ENCODE peak calls at places on chromosomes 4 and X, in seven cellular contexts. S is Karpas-422, Q is cardiac muscle cell, C is transverse colon, D is lower lobe of right lung, I is IMR-90, L is fibroblast of lung. A is an unnamed sample.
A peak's percentile ranks its signal among the peaks of the same experiment; 100 is the strongest.

GRCh38 chr4:54155936-54156335 is 56.0 kb downstream of the GSX2 start:
- DNase-seq in S (no peak), Q (no peak), C (no peak), D (no peak), I (no peak), L (no peak), A (no peak)

GRCh38 chr4:100581337-100581736 is 63.5 kb upstream of the EMCN start:
- DNase-seq in S (no peak), Q (no peak), C (no peak), D (no peak), I (no peak), L (no peak), A (no peak)

GRCh38 chr4:151434183-151434860 is 25.3 kb downstream of the FHIP1A start:
- DNase-seq in S (no peak), Q (no peak), C (no peak), D (no peak), I (peak; percentile 19), L (peak; percentile 84), A (no peak)

GRCh38 chr4:168449740-168450442 is 30.4 kb downstream of the DDX60L start:
- DNase-seq in S (no peak), Q (no peak), C (no peak), D (no peak), I (peak; percentile 83), L (peak; percentile 81), A (no peak)

GRCh38 chr4:101277661-101278060 is 69.7 kb downstream of the PPP3CA start:
- DNase-seq in S (no peak), Q (no peak), C (no peak), D (no peak), I (peak; percentile 81), L (peak; percentile 86), A (no peak)

GRCh38 chr4:176302283-176303275 is 17.2 kb upstream of the SPCS3 start:
- DNase-seq in S (no peak), Q (no peak), C (no peak), D (no peak), I (peak; percentile 90), L (peak; percentile 91), A (no peak)

GRCh38 chr4:13347517-13348125 is 136.5 kb downstream of the RAB28 start:
- DNase-seq in S (no peak), Q (no peak), C (no peak), D (no peak), I (peak; percentile 68), L (peak; percentile 68), A (no peak)

GRCh38 chr4:54066088-54066415 is 1.6 kb upstream of the CHIC2 start:
- DNase-seq in S (no peak), Q (no peak), C (no peak), D (no peak), I (no peak), L (no peak), A (no peak)

GRCh38 chr4:101527186-101527585 is 179.9 kb upstream of the PPP3CA start:
- DNase-seq in S (no peak), Q (no peak), C (no peak), D (no peak), I (no peak), L (peak; percentile 14), A (peak; percentile 80)

GRCh38 chr4:63296773-63297172 is 1112.5 kb downstream of the TECRL start:
- DNase-seq in S (no peak), Q (peak; percentile 48), C (no peak), D (no peak), I (no peak), L (no peak), A (no peak)

GRCh38 chrX:15781964-15782711 is 8.1 kb upstream of the ZRSR2 start:
- DNase-seq in S (peak; percentile 50), Q (no peak), C (peak; percentile 13), D (no peak), I (no peak), L (no peak), A (peak; percentile 27)

GRCh38 chrX:41066391-41066790 is 18.9 kb upstream of the USP9X start:
- DNase-seq in S (no peak), Q (no peak), C (no peak), D (no peak), I (no peak), L (no peak), A (no peak)

GRCh38 chrX:8233091-8233490 is 62.0 kb upstream of the VCX2 start:
- DNase-seq in S (no peak), Q (no peak), C (no peak), D (no peak), I (no peak), L (peak; percentile 69), A (no peak)

GRCh38 chr4:17128268-17128667 is 229.8 kb upstream of the LDB2 start:
- DNase-seq in S (no peak), Q (no peak), C (no peak), D (no peak), I (peak; percentile 44), L (peak; percentile 75), A (no peak)

GRCh38 chr4:162274354-162274753 is 110.6 kb upstream of the FSTL5 start:
- DNase-seq in S (peak; percentile 44), Q (no peak), C (peak; percentile 26), D (no peak), I (no peak), L (peak; percentile 4), A (no peak)

GRCh38 chr4:182847543-182847942 is 69.6 kb downstream of the DCTD start:
- DNase-seq in S (no peak), Q (peak; percentile 14), C (no peak), D (no peak), I (no peak), L (no peak), A (no peak)

GRCh38 chrX:13341491-13342101 is 21.7 kb upstream of the ATXN3L start:
- DNase-seq in S (peak; percentile 45), Q (no peak), C (no peak), D (no peak), I (peak; percentile 47), L (peak; percentile 63), A (no peak)

GRCh38 chr4:5918331-5919030 is 25.6 kb upstream of the CRMP1 start:
- DNase-seq in S (no peak), Q (no peak), C (no peak), D (no peak), I (no peak), L (no peak), A (no peak)

GRCh38 chrX:149487292-149487691 is 17.8 kb downstream of the IDS start:
- DNase-seq in S (peak; percentile 66), Q (no peak), C (no peak), D (no peak), I (no peak), L (no peak), A (no peak)

GRCh38 chr4:8435656-8436121 is 4.8 kb downstream of the ACOX3 start:
- DNase-seq in S (peak; percentile 84), Q (peak; percentile 67), C (peak; percentile 22), D (no peak), I (peak; percentile 15), L (no peak), A (peak; percentile 50)
- H3K4me3 ChIP-seq in S (peak overlapping the region; percentile 62), Q (peak overlapping the region; percentile 31), C (peak overlapping the region; percentile 39), D (peak overlapping the region; percentile 45), I (peak overlapping the region; percentile 30), L (peak overlapping the region; percentile 48), A (peak overlapping the region; percentile 43)

GRCh38 chr4:51867689-51868448 is 24.9 kb downstream of the DCUN1D4 start:
- DNase-seq in S (no peak), Q (no peak), C (no peak), D (no peak), I (no peak), L (no peak), A (no peak)

GRCh38 chr4:51874551-51874950 is 31.6 kb downstream of the DCUN1D4 start:
- DNase-seq in S (no peak), Q (no peak), C (no peak), D (no peak), I (no peak), L (no peak), A (no peak)

GRCh38 chr4:51870441-51871188 is 27.7 kb downstream of the DCUN1D4 start:
- DNase-seq in S (no peak), Q (no peak), C (no peak), D (no peak), I (peak; percentile 56), L (peak; percentile 11), A (no peak)

GRCh38 chr4:51868449-51868847 is 25.5 kb downstream of the DCUN1D4 start:
- DNase-seq in S (no peak), Q (no peak), C (no peak), D (no peak), I (peak; percentile 52), L (no peak), A (no peak)

DNA sequence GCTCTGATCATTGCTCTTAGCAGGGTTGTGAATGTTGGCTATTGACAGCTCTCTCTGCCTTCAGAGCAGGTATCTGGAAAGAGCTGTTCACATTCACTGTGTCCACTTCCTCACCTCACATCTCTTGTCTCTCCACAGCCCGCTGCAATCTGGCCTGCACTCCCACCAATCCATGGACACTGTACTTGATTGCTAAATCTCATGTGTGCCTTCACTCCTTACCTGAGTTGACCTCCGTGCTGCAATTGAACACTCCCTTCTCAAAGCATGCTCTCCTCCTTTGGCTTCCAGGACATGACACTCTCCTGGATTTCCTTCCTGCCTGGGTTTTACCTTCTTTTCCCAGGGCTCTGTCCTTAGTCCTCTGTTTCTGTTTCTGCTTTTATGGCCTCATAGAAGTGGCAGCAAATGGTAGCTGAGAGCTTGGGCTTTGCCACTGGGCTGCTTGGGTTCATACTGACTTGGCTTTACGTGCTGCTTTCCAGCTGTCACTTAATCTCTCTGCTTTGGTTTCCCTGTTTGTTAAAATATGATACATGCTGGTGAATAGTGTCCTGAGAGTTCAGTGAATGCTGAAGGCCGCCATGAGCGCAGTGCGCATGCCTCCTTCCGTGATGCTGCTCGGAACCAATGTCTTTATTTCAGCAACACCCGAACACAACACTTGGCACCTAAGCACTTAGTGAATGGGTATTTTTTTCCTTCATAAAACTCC is 29.5 kb downstream of the DCUN1D4 start:
- DNase-seq in S (no peak), Q (no peak), C (no peak), D (no peak), I (no peak), L (no peak), A (no peak)
- H3K36me3 ChIP-seq in S (peaks cover 52% of the 10 kb centered on the region), Q (peaks cover 28% of the 10 kb centered on the region), C (no peaks in the 10 kb centered on the region), D (peaks cover 70% of the 10 kb centered on the region), I (peaks cover 26% of the 10 kb centered on the region), L (peaks cover 5% of the 10 kb centered on the region), A (peaks cover 26% of the 10 kb centered on the region)

GRCh38 chrX:94365736-94366135 is 691.7 kb downstream of the FAM133A start:
- DNase-seq in S (no peak), Q (no peak), C (no peak), D (no peak), I (no peak), L (no peak), A (no peak)

GRCh38 chrX:94361241-94361640 is 687.2 kb downstream of the FAM133A start:
- DNase-seq in S (no peak), Q (no peak), C (no peak), D (no peak), I (no peak), L (no peak), A (no peak)
- H3K27ac ChIP-seq in S (no peak overlapping the region), Q (no peak overlapping the region), C (no peak overlapping the region), D (no peak overlapping the region), I (no peak overlapping the region), L (no peak overlapping the region), A (no peak overlapping the region)

DNA sequence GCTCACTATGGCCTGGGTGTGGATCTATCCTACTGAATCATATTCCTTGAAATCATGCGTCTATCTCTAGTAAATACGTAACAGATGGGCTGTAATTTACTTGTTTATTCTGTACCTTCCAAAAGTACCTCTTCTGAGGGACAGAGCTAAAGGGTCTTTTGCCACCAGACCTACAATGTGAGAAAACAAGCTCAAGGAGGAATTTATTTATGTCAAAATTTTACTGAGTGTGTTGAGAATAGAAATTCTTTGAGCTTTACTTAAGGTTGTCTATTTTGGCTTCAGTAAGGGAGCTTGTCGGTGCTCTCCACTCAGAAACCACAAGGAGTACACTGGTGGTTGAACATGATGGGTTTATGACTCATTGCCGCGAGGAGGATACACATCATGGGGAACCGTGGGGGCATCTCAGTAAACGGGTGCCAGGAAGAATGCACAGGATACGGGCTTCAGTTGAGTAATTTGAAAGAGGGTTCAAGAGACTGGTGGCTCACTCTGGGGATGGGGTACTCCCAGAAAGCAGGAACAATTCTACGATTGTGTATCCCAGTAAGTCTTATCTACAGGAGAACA is 3.0 kb downstream of the ANK2 start:
- DNase-seq in S (no peak), Q (no peak), C (no peak), D (no peak), I (peak; percentile 11), L (peak; percentile 91), A (no peak)
- H3K4me3 ChIP-seq in S (no peak overlapping the region), Q (no peak overlapping the region), C (no peak overlapping the region), D (no peak overlapping the region), I (no peak overlapping the region), L (no peak overlapping the region), A (no peak overlapping the region)

A was measured in CD4-positive, alpha-beta memory T cell.